ENCODE peak calls at places on chromosome 4, in four cellular contexts. One of them, this sample, is unnamed.

GRCh38 chr4:173410106-173410505 is 11.2 kb upstream of the SCRG1 start:
- DNase-seq in DMS53: no peak
- DNase-seq in brain pericyte: no peak
- DNase-seq in aorta: no peak
- DNase-seq in this sample: no peak

GRCh38 chr4:2786152-2786671 is 6.7 kb upstream of the SH3BP2 start:
- DNase-seq in DMS53: no peak
- DNase-seq in brain pericyte: no peak
- DNase-seq in aorta: no peak
- DNase-seq in this sample: no peak

GRCh38 chr4:14943749-14944148 is 58.5 kb upstream of the CPEB2 start:
- DNase-seq in DMS53: no peak
- DNase-seq in brain pericyte: no peak
- DNase-seq in aorta: no peak
- DNase-seq in this sample: no peak

GRCh38 chr4:101753702-101754101 is 36.8 kb upstream of the BANK1 start:
- DNase-seq in DMS53: no peak
- DNase-seq in brain pericyte: no peak
- DNase-seq in aorta: no peak
- DNase-seq in this sample: no peak

GRCh38 chr4:160318567-160319220 is 1215.8 kb downstream of the RAPGEF2 start:
- DNase-seq in DMS53: no peak
- DNase-seq in brain pericyte: peak; percentile 46
- DNase-seq in aorta: no peak
- DNase-seq in this sample: no peak

GRCh38 chr4:26731342-26731741 is 129.3 kb upstream of the STIM2 start:
- DNase-seq in DMS53: no peak
- DNase-seq in brain pericyte: no peak
- DNase-seq in aorta: no peak
- DNase-seq in this sample: no peak

GRCh38 chr4:6875431-6875831 is 34.2 kb upstream of the TBC1D14 start:
- DNase-seq in DMS53: no peak
- DNase-seq in brain pericyte: no peak
- DNase-seq in aorta: peak; percentile 69
- DNase-seq in this sample: peak; percentile 76

GRCh38 chr4:113586072-113586471 is 175.5 kb downstream of the CAMK2D start:
- DNase-seq in DMS53: no peak
- DNase-seq in brain pericyte: no peak
- DNase-seq in aorta: no peak
- DNase-seq in this sample: no peak

GRCh38 chr4:169744601-169745000 is 13.1 kb downstream of the HPF1 start:
- DNase-seq in DMS53: no peak
- DNase-seq in brain pericyte: no peak
- DNase-seq in aorta: no peak
- DNase-seq in this sample: no peak

GRCh38 chr4:78057600-78058560 is 757 bp downstream of the FRAS1 start:
- DNase-seq in DMS53: peak; percentile 68
- DNase-seq in brain pericyte: no peak
- DNase-seq in aorta: peak; percentile 55
- DNase-seq in this sample: peak; percentile 69

GRCh38 chr4:159547645-159548308 is 444.9 kb downstream of the RAPGEF2 start:
- DNase-seq in DMS53: no peak
- DNase-seq in brain pericyte: no peak
- DNase-seq in aorta: no peak
- DNase-seq in this sample: no peak

GRCh38 chr4:19514276-19515070 is 737.2 kb upstream of the SLIT2 start:
- DNase-seq in DMS53: peak; percentile 42
- DNase-seq in brain pericyte: no peak
- DNase-seq in aorta: no peak
- DNase-seq in this sample: no peak

GRCh38 chr4:128980816-128981326 is 112.5 kb downstream of the SCLT1 start:
- DNase-seq in DMS53: peak; percentile 44
- DNase-seq in brain pericyte: no peak
- DNase-seq in aorta: no peak
- DNase-seq in this sample: no peak

This sample was measured in Right ventricle myocardium superior.